ENCODE peak calls at places on chromosomes 12 and 14, in eight cellular contexts. W is NCI-H2171 treated with DMSO at 0.1 percent for 48 hours, B is lung, O is cardiac muscle cell, L is NCI-H524 treated with DMSO at 0.1 percent for 48 hours, Y is foreskin keratinocyte, H is RPMI7951, J is M059J. M is an unnamed sample.

GRCh38 chr12:82682851-82683261 is 3.9 kb upstream of the TMTC2 start:
- DNase-seq in W (peak), B (no peak), O (no peak), L (no peak), Y (no peak), H (no peak), J (no peak), M (no peak)

GRCh38 chr12:16238661-16239060 is 38.8 kb downstream of the SLC15A5 start:
- DNase-seq in W (no peak), B (no peak), O (peak), L (no peak), Y (no peak), H (no peak), J (peak), M (peak)

GRCh38 chr14:24710403-24711063 is 76.5 kb upstream of the GZMB start:
- DNase-seq in W (peak), B (peak), O (peak), L (peak), Y (no peak), H (peak), J (peak), M (peak)

GRCh38 chr12:65756956-65757511 is 67.2 kb upstream of the HMGA2 start:
- DNase-seq in W (no peak), B (no peak), O (no peak), L (no peak), Y (no peak), H (peak), J (peak), M (peak)

GRCh38 chr12:42473130-42473529 is 116.4 kb downstream of the PRICKLE1 start:
- DNase-seq in W (no peak), B (no peak), O (peak), L (no peak), Y (no peak), H (no peak), J (no peak), M (peak)

GRCh38 chr12:47734725-47735480 is 9.6 kb upstream of the ENDOU start:
- DNase-seq in W (no peak), B (no peak), O (no peak), L (peak), Y (no peak), H (no peak), J (no peak), M (no peak)

GRCh38 chr14:94026173-94026885 is at the start of gene OTUB2:
- DNase-seq in W (peak), B (peak), O (peak), L (peak), Y (peak), H (peak), J (peak), M (peak)

GRCh38 chr12:81078469-81079196 is 754 bp downstream of the ACSS3 start:
- DNase-seq in W (no peak), B (peak), O (peak), L (no peak), Y (no peak), H (no peak), J (peak), M (peak)

GRCh38 chr14:62957562-62957961 is 87.7 kb downstream of the KCNH5 start:
- DNase-seq in W (peak), B (no peak), O (peak), L (no peak), Y (peak), H (peak), J (peak), M (peak)

GRCh38 chr12:117547209-117547608 is 185.8 kb upstream of the NOS1 start:
- DNase-seq in W (no peak), B (no peak), O (no peak), L (no peak), Y (no peak), H (no peak), J (no peak), M (no peak)

GRCh38 chr12:55965941-55966407 is at the start of gene PMEL:
- DNase-seq in W (no peak), B (no peak), O (peak), L (no peak), Y (no peak), H (peak), J (no peak), M (peak)

GRCh38 chr14:22786685-22787084 is 20.2 kb downstream of the OXA1L start:
- DNase-seq in W (no peak), B (no peak), O (no peak), L (no peak), Y (no peak), H (no peak), J (no peak), M (no peak)

GRCh38 chr14:37590096-37590809 is 4.8 kb downstream of the FOXA1 start:
- DNase-seq in W (no peak), B (no peak), O (no peak), L (no peak), Y (no peak), H (no peak), J (no peak), M (no peak)

GRCh38 chr14:95255487-95255886 is 64.2 kb downstream of the CLMN start:
- DNase-seq in W (no peak), B (peak), O (peak), L (no peak), Y (peak), H (peak), J (peak), M (peak)

GRCh38 chr14:63205281-63205575 is 985 bp downstream of the RHOJ start:
- DNase-seq in W (no peak), B (no peak), O (peak), L (no peak), Y (no peak), H (no peak), J (no peak), M (peak)

GRCh38 chr12:108816652-108817335 is 40.6 kb downstream of the SSH1 start:
- DNase-seq in W (peak), B (no peak), O (no peak), L (no peak), Y (no peak), H (no peak), J (no peak), M (no peak)

M was measured in EH.